ENCODE peak calls at places on chromosomes 16 and 17, in six cellular contexts. V is H1, J is neuronal stem cell, S is mesenchymal stem cell, R is H9, F is trophoblast cell. H is an unnamed sample.

GRCh38 chr16:80158766-80159165 is 382.0 kb upstream of the DYNLRB2 start:
- DNase-seq in R (no peak), V (no peak), F (no peak), J (no peak), S (no peak), H (peak; percentile 87)

GRCh38 chr16:56851671-56852400 is 13.2 kb upstream of the SLC12A3 start:
- DNase-seq in F (peak; percentile 56), J (no peak), R (peak; percentile 65), S (no peak), V (peak; percentile 29), H (peak; percentile 50)

GRCh38 chr16:10256855-10257641 is 74.8 kb upstream of the GRIN2A start:
- DNase-seq in J (peak; percentile 55), F (peak; percentile 38), S (peak; percentile 0), V (peak; percentile 9), R (peak; percentile 75), H (no peak)

GRCh38 chr16:78211951-78212350 is 112.5 kb downstream of the WWOX start:
- DNase-seq in J (no peak), V (no peak), R (peak; percentile 71), S (no peak), F (peak; percentile 93), H (no peak)

GRCh38 chr16:2159052-2159838 is 3.7 kb downstream of the TRAF7 start:
- DNase-seq in S (no peak), R (no peak), V (no peak), F (no peak), J (no peak), H (peak; percentile 59)

GRCh38 chr16:23578096-23578830 is 17.9 kb downstream of the NDUFAB1 start:
- DNase-seq in F (no peak), J (no peak), S (peak; percentile 14), R (no peak), V (no peak), H (peak; percentile 24)

GRCh38 chr17:17985555-17985954 is 12.9 kb downstream of the DRC3 start:
- DNase-seq in R (no peak), S (no peak), F (no peak), V (no peak), J (no peak), H (no peak)

GRCh38 chr17:42980766-42981397 is 517 bp downstream of the RUNDC1 start:
- DNase-seq in J (peak; percentile 27), R (peak; percentile 71), S (peak; percentile 68), F (peak; percentile 80), V (no peak), H (peak; percentile 64)

GRCh38 chr17:75267403-75268232 is 3.4 kb downstream of the MIF4GD start:
- DNase-seq in V (peak; percentile 67), R (peak; percentile 93), J (no peak), F (peak; percentile 58), S (no peak), H (no peak)

GRCh38 chr16:25155553-25156460 is 44.3 kb downstream of the LCMT1 start:
- DNase-seq in R (no peak), V (no peak), S (peak; percentile 28), F (no peak), J (no peak), H (peak; percentile 34)

GRCh38 chr16:82395212-82395611 is 225.2 kb upstream of the MPHOSPH6 start:
- DNase-seq in F (no peak), R (no peak), V (no peak), J (no peak), S (no peak), H (no peak)
- H3K14ac ChIP-seq in F (no peak overlapping the region), R (no peak overlapping the region), V (no peak overlapping the region), J (no peak overlapping the region), S (no peak overlapping the region), H (no peak overlapping the region)

GRCh38 chr17:9906616-9907015 is 1.5 kb upstream of the RCVRN start:
- DNase-seq in R (no peak), J (no peak), S (no peak), F (no peak), V (no peak), H (no peak)
- H3K14ac ChIP-seq in R (no peak overlapping the region), J (no peak overlapping the region), S (no peak overlapping the region), F (no peak overlapping the region), V (no peak overlapping the region), H (no peak overlapping the region)

DNA sequence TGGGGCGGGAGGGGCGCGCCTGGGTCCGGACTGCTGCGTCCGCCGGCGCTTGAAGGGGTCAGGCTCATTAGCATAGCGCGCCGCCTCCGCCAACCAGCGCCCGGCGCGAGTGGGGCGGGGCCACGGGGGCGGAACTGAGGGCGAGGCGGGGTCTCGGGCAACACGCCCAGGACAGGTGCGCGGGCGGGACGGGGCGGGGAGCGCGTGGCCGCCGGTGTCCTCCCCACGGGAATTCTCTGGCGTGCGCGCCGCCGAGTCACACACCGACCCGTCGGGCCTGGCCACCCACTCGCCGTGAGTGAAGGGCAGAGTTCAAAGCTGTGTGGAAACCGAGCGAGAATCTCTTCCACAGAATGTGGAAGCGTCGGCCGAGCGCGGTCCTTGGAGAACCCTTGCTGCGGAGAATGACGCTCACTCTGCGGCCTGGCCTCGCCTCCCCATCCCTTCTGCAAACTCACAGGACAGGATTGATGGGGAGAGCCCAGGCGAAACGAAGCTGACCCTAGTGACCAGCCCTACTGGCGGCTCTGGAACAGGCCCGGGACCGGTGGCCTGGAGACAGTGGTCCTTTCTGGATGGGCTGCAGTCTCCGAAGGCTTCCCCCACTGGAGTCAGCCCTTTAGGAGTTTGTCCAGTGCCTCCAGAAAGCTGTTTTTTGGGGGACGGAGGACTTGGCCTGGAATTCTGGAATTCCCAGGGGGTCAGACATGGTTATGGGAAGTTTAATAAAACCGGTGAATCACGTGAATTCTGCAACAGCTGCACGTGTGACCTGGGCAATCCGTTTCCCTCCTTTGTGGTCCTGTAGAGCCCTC is at the start of gene SNAI3:
- DNase-seq in S (peak; percentile 65), V (peak; percentile 23), F (peak; percentile 69), R (peak; percentile 92), J (peak; percentile 85), H (peak; percentile 24)
- H3K14ac ChIP-seq in S (no peak within 1 kb of the TSS), V (no peak within 1 kb of the TSS), F (no peak within 1 kb of the TSS), R (no peak within 1 kb of the TSS), J (peak within 1 kb of the TSS; percentile 71), H (no peak within 1 kb of the TSS)

DNA sequence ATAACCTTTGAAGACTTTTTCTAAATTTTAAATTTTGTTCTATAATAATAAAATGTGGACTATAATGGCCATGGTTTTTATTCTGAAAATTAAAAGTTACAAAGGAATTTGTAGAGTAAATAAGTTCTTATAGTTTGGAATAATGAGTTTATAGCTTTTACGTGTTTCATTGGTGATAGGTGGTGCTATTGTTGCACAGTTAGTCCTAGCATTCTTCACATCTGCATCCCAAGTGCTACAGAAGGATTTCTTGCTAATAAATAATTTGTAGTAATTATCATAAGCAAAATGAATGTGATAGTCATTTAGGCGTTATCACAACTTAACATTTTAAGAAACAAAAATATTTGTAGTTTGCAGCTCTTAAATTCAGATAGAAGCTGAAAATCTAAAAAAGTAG is 67.9 kb downstream of the BCAS3 start:
- DNase-seq in R (no peak), F (no peak), J (no peak), V (no peak), S (no peak), H (no peak)
- H3K14ac ChIP-seq in R (no peak overlapping the region), F (no peak overlapping the region), J (no peak overlapping the region), V (no peak overlapping the region), S (no peak overlapping the region), H (no peak overlapping the region)

GRCh38 chr17:78997881-78998280 is 11.7 kb downstream of the CANT1 start:
- DNase-seq in V (no peak), R (no peak), F (no peak), S (no peak), J (no peak), H (no peak)
- H3K14ac ChIP-seq in V (no peak overlapping the region), R (no peak overlapping the region), F (no peak overlapping the region), S (no peak overlapping the region), J (no peak overlapping the region), H (no peak overlapping the region)

DNA sequence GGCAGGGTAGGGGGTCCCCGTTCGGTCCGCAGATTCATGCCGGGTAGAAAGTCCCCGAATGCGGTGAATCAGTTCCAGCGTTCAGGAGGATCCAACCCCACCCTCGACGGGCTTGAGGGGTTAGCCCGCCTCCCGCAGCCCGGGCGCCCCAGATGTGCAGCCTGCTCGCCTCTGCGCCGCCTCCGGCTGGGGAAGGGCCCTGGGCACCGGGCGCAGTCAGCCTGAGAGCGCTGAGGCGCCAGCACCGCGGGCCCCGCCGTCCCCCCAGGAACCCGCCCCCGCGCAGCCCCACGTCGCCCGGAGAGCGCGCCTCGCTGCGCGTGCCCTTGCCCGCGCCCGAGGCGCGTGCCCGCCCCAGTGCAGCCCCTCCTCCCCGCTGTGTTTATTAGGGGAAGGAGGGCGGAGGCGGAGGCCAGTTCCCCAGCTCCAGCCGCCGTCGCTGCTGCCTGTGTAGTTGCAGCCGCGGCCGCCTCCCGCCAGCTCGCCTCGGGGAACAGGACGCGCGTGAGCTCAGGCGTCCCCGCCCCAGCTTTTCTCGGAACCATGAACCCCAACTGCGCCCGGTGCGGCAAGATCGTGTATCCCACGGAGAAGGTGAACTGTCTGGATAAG is at the start of gene LASP1:
- DNase-seq in R (no peak), S (peak; percentile 89), J (peak; percentile 83), F (peak; percentile 89), V (peak; percentile 44), H (peak; percentile 87)
- H3K14ac ChIP-seq in R (peak within 1 kb of the TSS; percentile 86), S (peak within 1 kb of the TSS; percentile 95), J (peak within 1 kb of the TSS; percentile 91), F (peak within 1 kb of the TSS; percentile 89), V (peak within 1 kb of the TSS; percentile 58), H (peak within 1 kb of the TSS; percentile 96)

DNA sequence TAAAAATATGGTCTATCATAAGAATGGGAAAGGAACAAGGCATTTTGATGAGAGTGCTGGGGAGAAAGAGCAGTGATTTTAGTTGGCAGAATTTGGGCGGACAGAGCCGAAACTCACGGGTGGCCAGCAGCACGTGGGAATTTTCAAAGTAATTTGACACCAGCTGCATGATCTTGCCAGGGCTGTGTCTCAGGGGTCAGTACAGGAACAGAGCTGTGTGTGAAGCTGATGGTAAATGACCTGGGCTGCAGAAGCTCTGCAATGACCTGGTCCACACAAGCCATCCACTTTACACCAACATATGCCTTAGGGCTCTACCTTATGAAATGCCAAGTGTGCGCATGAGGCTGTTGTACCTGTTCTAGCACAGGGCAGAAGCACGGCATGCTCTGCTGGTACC is 112.0 kb downstream of the ZFHX3 start:
- DNase-seq in S (no peak), J (no peak), V (no peak), R (no peak), F (no peak), H (no peak)
- H3K14ac ChIP-seq in S (no peak overlapping the region), J (no peak overlapping the region), V (no peak overlapping the region), R (no peak overlapping the region), F (no peak overlapping the region), H (no peak overlapping the region)

GRCh38 chr17:10674696-10675095 is 17.6 kb upstream of the MYH3 start:
- DNase-seq in R (no peak), S (no peak), F (no peak), V (no peak), J (no peak), H (no peak)

GRCh38 chr17:10663231-10663630 is 6.1 kb upstream of the MYH3 start:
- DNase-seq in S (no peak), F (no peak), R (no peak), V (no peak), J (no peak), H (no peak)

GRCh38 chr17:10673318-10673717 is 16.2 kb upstream of the MYH3 start:
- DNase-seq in R (no peak), V (no peak), S (no peak), F (no peak), J (no peak), H (no peak)

GRCh38 chr17:10666921-10667320 is 9.8 kb upstream of the MYH3 start:
- DNase-seq in S (no peak), F (no peak), R (no peak), J (no peak), V (no peak), H (peak; percentile 18)

DNA sequence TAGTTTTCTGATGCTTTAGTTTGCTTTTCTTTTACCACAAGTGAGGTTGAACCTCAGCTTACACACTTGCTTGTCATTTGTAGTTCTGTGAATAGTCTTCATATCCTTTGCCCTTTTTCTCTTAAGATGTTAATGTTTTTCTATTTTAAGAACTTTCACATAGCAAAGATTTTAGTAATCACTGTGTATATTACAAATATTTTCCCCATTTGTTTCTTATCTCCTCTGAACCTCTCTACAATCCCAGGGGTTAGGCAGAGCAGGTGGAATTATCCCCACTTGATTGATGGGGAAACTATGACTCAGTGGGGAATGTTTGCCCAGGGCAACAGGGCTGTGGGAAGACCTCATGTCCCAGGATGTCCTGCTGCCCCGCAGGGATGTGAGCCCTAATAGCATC is 11.7 kb upstream of the MYH3 start:
- DNase-seq in S (peak; percentile 58), F (peak; percentile 23), R (no peak), J (no peak), V (no peak), H (peak; percentile 83)
- H3K14ac ChIP-seq in S (no peak overlapping the region), F (no peak overlapping the region), R (no peak overlapping the region), J (no peak overlapping the region), V (no peak overlapping the region), H (no peak overlapping the region)

H was measured in IMR-90.